ENCODE peak calls at places on chromosomes 13 and 19, in ten cellular contexts. D, B, F, H, K, Q, N, W, R and I are unnamed samples.

GRCh38 chr13:114116734-114117133 is 15.7 kb downstream of the RASA3 start:
- DNase-seq in D (no peak), B (no peak), F (no peak), H (no peak), K (no peak), Q (no peak), N (peak), W (no peak), R (no peak), I (no peak)

GRCh38 chr19:47183579-47183978 is 47.4 kb downstream of the BBC3 start:
- DNase-seq in D (no peak), B (no peak), F (no peak), H (no peak), K (no peak), Q (no peak), N (no peak), W (no peak), R (no peak), I (no peak)

GRCh38 chr19:50669319-50670101 is 20.3 kb downstream of the C19orf81 start:
- DNase-seq in D (no peak), B (no peak), F (no peak), H (peak), K (no peak), Q (no peak), N (no peak), W (peak), R (peak), I (peak)

GRCh38 chr13:23865065-23865464 is 24.1 kb downstream of the MIPEP start:
- DNase-seq in D (no peak), B (no peak), F (no peak), H (no peak), K (no peak), Q (no peak), N (no peak), W (no peak), R (no peak), I (peak)

GRCh38 chr19:2659856-2660432 is 42.5 kb downstream of the GNG7 start:
- DNase-seq in D (no peak), B (no peak), F (no peak), H (no peak), K (no peak), Q (no peak), N (no peak), W (no peak), R (no peak), I (no peak)

GRCh38 chr13:101915755-101916107 is 463.3 kb downstream of the ITGBL1 start:
- DNase-seq in D (no peak), B (no peak), F (no peak), H (no peak), K (no peak), Q (no peak), N (no peak), W (no peak), R (no peak), I (no peak)

GRCh38 chr13:28717170-28717569 is 1.6 kb downstream of the SLC46A3 start:
- DNase-seq in D (no peak), B (no peak), F (no peak), H (no peak), K (no peak), Q (no peak), N (no peak), W (no peak), R (no peak), I (peak)

GRCh38 chr19:56294557-56294956 is 20.1 kb downstream of the ZSCAN5A start:
- DNase-seq in D (no peak), B (no peak), F (no peak), H (no peak), K (no peak), Q (peak), N (no peak), W (no peak), R (no peak), I (no peak)

GRCh38 chr19:19515764-19516519 is at the start of gene NDUFA13:
- DNase-seq in D (peak), B (peak), F (peak), H (peak), K (peak), Q (peak), N (peak), W (peak), R (peak), I (peak)

GRCh38 chr19:29672933-29673336 is 7.7 kb downstream of the PLEKHF1 start:
- DNase-seq in D (no peak), B (peak), F (peak), H (no peak), K (no peak), Q (no peak), N (peak), W (no peak), R (peak), I (no peak)

GRCh38 chr13:41222259-41222852 is 28.0 kb upstream of the KBTBD7 start:
- DNase-seq in D (no peak), B (peak), F (no peak), H (peak), K (no peak), Q (peak), N (no peak), W (peak), R (peak), I (peak)

GRCh38 chr13:35210234-35210633 is 266.3 kb downstream of the MAB21L1 start:
- DNase-seq in D (no peak), B (no peak), F (no peak), H (peak), K (no peak), Q (peak), N (no peak), W (peak), R (no peak), I (peak)

GRCh38 chr19:54415901-54416621 is 797 bp downstream of the TTYH1 start:
- DNase-seq in D (no peak), B (no peak), F (no peak), H (no peak), K (no peak), Q (no peak), N (no peak), W (no peak), R (no peak), I (no peak)

GRCh38 chr13:19597523-19597922 is 35.9 kb upstream of the MPHOSPH8 start:
- DNase-seq in D (no peak), B (no peak), F (no peak), H (peak), K (peak), Q (peak), N (no peak), W (no peak), R (no peak), I (peak)

GRCh38 chr13:78045916-78046315 is 127.3 kb upstream of the EDNRB start:
- DNase-seq in D (no peak), B (no peak), F (no peak), H (no peak), K (no peak), Q (no peak), N (no peak), W (peak), R (no peak), I (no peak)

GRCh38 chr13:40023608-40024577 is 368.4 kb downstream of the COG6 start:
- DNase-seq in D (no peak), B (no peak), F (no peak), H (peak), K (no peak), Q (no peak), N (no peak), W (no peak), R (no peak), I (peak)

GRCh38 chr19:34232566-34233481 is 21.5 kb upstream of the GARRE1 start:
- DNase-seq in D (no peak), B (no peak), F (peak), H (peak), K (peak), Q (peak), N (no peak), W (peak), R (peak), I (peak)

GRCh38 chr19:16654621-16655020 is 5.3 kb downstream of the SMIM7 start:
- DNase-seq in D (no peak), B (no peak), F (no peak), H (peak), K (no peak), Q (no peak), N (no peak), W (peak), R (no peak), I (no peak)

GRCh38 chr19:39846678-39847486 is 703 bp upstream of the FBL start:
- DNase-seq in D (no peak), B (no peak), F (no peak), H (peak), K (no peak), Q (no peak), N (no peak), W (no peak), R (no peak), I (no peak)

GRCh38 chr19:46069841-46070341 is 29.1 kb upstream of the IGFL4 start:
- DNase-seq in D (no peak), B (no peak), F (no peak), H (peak), K (peak), Q (peak), N (no peak), W (peak), R (no peak), I (peak)

GRCh38 chr13:113032291-113032690 is 63.3 kb downstream of the MCF2L start:
- DNase-seq in D (no peak), B (no peak), F (no peak), H (no peak), K (no peak), Q (no peak), N (no peak), W (no peak), R (no peak), I (no peak)

GRCh38 chr19:39377373-39378362 is 13.2 kb downstream of the PAF1 start:
- DNase-seq in D (no peak), B (no peak), F (no peak), H (no peak), K (no peak), Q (no peak), N (peak), W (no peak), R (no peak), I (no peak)

GRCh38 chr13:65943711-65944110 is 1286.4 kb downstream of the PCDH9 start:
- DNase-seq in D (no peak), B (no peak), F (no peak), H (peak), K (no peak), Q (no peak), N (no peak), W (peak), R (no peak), I (peak)

GRCh38 chr19:35041548-35042055 is at the start of gene HPN:
- DNase-seq in D (no peak), B (no peak), F (peak), H (no peak), K (no peak), Q (no peak), N (peak), W (no peak), R (peak), I (no peak)

GRCh38 chr13:47869780-47870179 is 131.3 kb downstream of the SUCLA2 start:
- DNase-seq in D (no peak), B (no peak), F (no peak), H (no peak), K (no peak), Q (peak), N (no peak), W (no peak), R (no peak), I (no peak)

GRCh38 chr13:94419304-94419943 is 60.1 kb downstream of the DCT start:
- DNase-seq in D (no peak), B (no peak), F (no peak), H (peak), K (no peak), Q (peak), N (no peak), W (peak), R (no peak), I (peak)

GRCh38 chr13:28413999-28414398 is 80.9 kb downstream of the FLT1 start:
- DNase-seq in D (no peak), B (no peak), F (no peak), H (no peak), K (no peak), Q (no peak), N (no peak), W (no peak), R (no peak), I (no peak)

GRCh38 chr13:51178456-51179074 is 43.6 kb upstream of the FAM124A start:
- DNase-seq in D (no peak), B (no peak), F (no peak), H (no peak), K (no peak), Q (no peak), N (no peak), W (no peak), R (no peak), I (no peak)

GRCh38 chr13:35179494-35179893 is 237.4 kb downstream of the NBEA start:
- DNase-seq in D (no peak), B (no peak), F (no peak), H (peak), K (no peak), Q (no peak), N (no peak), W (peak), R (no peak), I (no peak)

GRCh38 chr13:45630791-45631190 is 15.3 kb upstream of the ERICH6B start:
- DNase-seq in D (no peak), B (no peak), F (no peak), H (no peak), K (no peak), Q (peak), N (no peak), W (no peak), R (no peak), I (no peak)

GRCh38 chr19:4144666-4145261 is 8.7 kb upstream of the CREB3L3 start:
- DNase-seq in D (no peak), B (no peak), F (no peak), H (peak), K (no peak), Q (no peak), N (no peak), W (peak), R (no peak), I (peak)

GRCh38 chr13:47179321-47179720 is 282.5 kb upstream of the HTR2A start:
- DNase-seq in D (no peak), B (no peak), F (no peak), H (peak), K (no peak), Q (no peak), N (no peak), W (no peak), R (no peak), I (no peak)

GRCh38 chr19:47518139-47518538 is 3.3 kb upstream of the NAPA start:
- DNase-seq in D (no peak), B (peak), F (peak), H (no peak), K (no peak), Q (peak), N (no peak), W (no peak), R (no peak), I (no peak)

GRCh38 chr19:43430142-43430710 is 15.5 kb downstream of the TEX101 start:
- DNase-seq in D (no peak), B (no peak), F (no peak), H (no peak), K (no peak), Q (no peak), N (no peak), W (no peak), R (no peak), I (no peak)

GRCh38 chr19:47778954-47779351 is 450 bp downstream of the SELENOW start:
- DNase-seq in D (no peak), B (no peak), F (peak), H (peak), K (no peak), Q (no peak), N (no peak), W (no peak), R (peak), I (peak)

GRCh38 chr13:21675095-21676007 is 4.5 kb downstream of the FGF9 start:
- DNase-seq in D (no peak), B (no peak), F (peak), H (peak), K (no peak), Q (no peak), N (peak), W (no peak), R (peak), I (no peak)

GRCh38 chr19:28541602-28542393 is 671.2 kb downstream of the UQCRFS1 start:
- DNase-seq in D (no peak), B (no peak), F (no peak), H (no peak), K (no peak), Q (no peak), N (no peak), W (no peak), R (no peak), I (no peak)

GRCh38 chr19:6837525-6837924 is 49.9 kb upstream of the ADGRE1 start:
- DNase-seq in D (no peak), B (no peak), F (no peak), H (no peak), K (no peak), Q (no peak), N (no peak), W (no peak), R (no peak), I (no peak)

GRCh38 chr13:50124536-50125305 is 109.5 kb downstream of the KCNRG start:
- DNase-seq in D (no peak), B (peak), F (peak), H (peak), K (no peak), Q (peak), N (no peak), W (peak), R (no peak), I (peak)

GRCh38 chr19:5585461-5586299 is 17.9 kb upstream of the TINCR start:
- DNase-seq in D (no peak), B (no peak), F (peak), H (peak), K (no peak), Q (peak), N (no peak), W (no peak), R (peak), I (no peak)
- H3K4me3 ChIP-seq in D (no peak), B (no peak), F (peak), H (no peak), K (no peak), Q (no peak), N (no peak), W (no peak), R (no peak), I (no peak)

GRCh38 chr19:1000095-1000494 is at the start of gene GRIN3B:
- DNase-seq in D (no peak), B (peak), F (peak), H (peak), K (no peak), Q (peak), N (peak), W (peak), R (peak), I (peak)

GRCh38 chr19:1001538-1002166 is 1.4 kb downstream of the GRIN3B start:
- DNase-seq in D (no peak), B (peak), F (peak), H (peak), K (no peak), Q (no peak), N (peak), W (no peak), R (no peak), I (no peak)

GRCh38 chr19:998064-998463 is 2.2 kb upstream of the GRIN3B start:
- DNase-seq in D (no peak), B (no peak), F (no peak), H (no peak), K (no peak), Q (no peak), N (no peak), W (no peak), R (no peak), I (no peak)

GRCh38 chr19:1000591-1001537 is 645 bp downstream of the GRIN3B start:
- DNase-seq in D (no peak), B (no peak), F (no peak), H (no peak), K (no peak), Q (no peak), N (no peak), W (no peak), R (no peak), I (no peak)

DNA sequence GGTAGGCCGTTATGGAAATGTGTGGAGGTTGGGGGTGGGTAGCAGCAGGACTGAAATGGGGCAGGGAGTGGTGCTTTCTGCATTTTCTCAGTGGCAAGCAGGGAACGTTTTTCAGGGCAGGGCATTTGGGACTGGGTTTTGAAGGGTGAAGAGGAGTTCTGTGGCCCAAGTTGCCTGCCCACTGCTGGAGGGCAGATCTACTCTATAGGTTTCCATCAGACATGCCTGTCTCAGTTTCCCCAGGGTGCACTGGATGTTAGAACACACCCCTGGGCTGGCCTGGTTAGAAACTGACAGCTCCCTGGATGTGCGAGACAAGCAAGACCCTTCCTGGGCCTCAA is 870 bp upstream of the GRIN3B start:
- DNase-seq in D (no peak), B (no peak), F (no peak), H (no peak), K (no peak), Q (no peak), N (no peak), W (no peak), R (no peak), I (no peak)
- TF ChIP-seq CTCF in D (no peak), B (no peak), F (no peak), H (no peak), K (no peak), Q (no peak), N (no peak), W (no peak), R (no peak), I (no peak)

GRCh38 chr13:97848886-97849285 is 104.6 kb upstream of the IPO5 start:
- DNase-seq in D (no peak), B (no peak), F (no peak), H (peak), K (no peak), Q (no peak), N (no peak), W (no peak), R (no peak), I (no peak)
- H3K4me3 ChIP-seq in D (no peak), B (no peak), F (no peak), H (no peak), K (no peak), Q (no peak), N (no peak), W (no peak), R (no peak), I (no peak)

DNA sequence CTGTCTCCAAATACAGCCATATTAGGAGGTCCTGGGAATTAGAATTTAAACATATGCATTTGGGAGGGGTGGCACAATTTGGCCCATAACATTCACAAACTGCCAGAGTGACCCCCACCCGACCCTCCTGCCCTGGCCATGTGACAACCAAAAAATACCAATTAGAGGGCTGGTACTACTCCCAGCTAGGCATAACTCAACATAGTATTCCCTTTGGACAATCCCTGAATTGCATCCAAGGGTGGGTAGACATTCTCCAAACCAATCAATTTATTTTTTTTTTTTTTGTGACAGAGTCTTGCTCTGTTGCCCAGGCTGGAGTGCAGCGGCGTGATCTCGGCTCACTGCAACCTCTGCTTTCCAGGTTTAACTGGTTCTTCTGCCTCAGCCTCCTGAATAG is 29.8 kb downstream of the CLEC17A start:
- DNase-seq in D (no peak), B (no peak), F (no peak), H (no peak), K (no peak), Q (no peak), N (no peak), W (no peak), R (no peak), I (no peak)
- TF ChIP-seq CTCF in D (no peak), B (no peak), F (no peak), H (no peak), K (no peak), Q (no peak), N (no peak), W (no peak), R (no peak), I (no peak)